ENCODE peak calls at places on chromosomes 16 and 17, in four cellular contexts. E, Y, M and I are unnamed samples.

GRCh38 chr16:75459691-75460090 is 4.8 kb downstream of the TMEM170A start:
- DNase-seq in E (no peak), M (no peak), Y (no peak), I (no peak)

GRCh38 chr16:53087101-53087500 is 32.3 kb downstream of the CHD9 start:
- DNase-seq in M (no peak), Y (peak; percentile 69), E (no peak), I (no peak)

GRCh38 chr17:59406808-59407381 is 75.4 kb downstream of the YPEL2 start:
- DNase-seq in E (no peak), M (no peak), Y (no peak), I (peak; percentile 71)

GRCh38 chr17:2138318-2138717 is 83.4 kb downstream of the HIC1 start:
- DNase-seq in M (no peak), Y (no peak), E (no peak), I (peak; percentile 57)

GRCh38 chr17:77445908-77446535 is 305.3 kb downstream of the SEC14L1 start:
- DNase-seq in Y (no peak), M (peak; percentile 74), E (no peak), I (no peak)

GRCh38 chr17:61770043-61770442 is 93.3 kb downstream of the BRIP1 start:
- DNase-seq in Y (peak; percentile 54), E (no peak), M (no peak), I (no peak)

GRCh38 chr17:16439303-16439791 is 24.0 kb downstream of the TRPV2 start:
- DNase-seq in E (no peak), Y (no peak), M (no peak), I (no peak)

GRCh38 chr16:79609861-79610260 is 9.3 kb upstream of the MAF start:
- DNase-seq in E (no peak), Y (no peak), M (no peak), I (no peak)

GRCh38 chr17:51050291-51051033 is 70.2 kb downstream of the SPAG9 start:
- DNase-seq in E (no peak), Y (no peak), M (no peak), I (no peak)

GRCh38 chr16:75019007-75019406 is 20.2 kb downstream of the ZNRF1 start:
- DNase-seq in Y (no peak), E (no peak), M (no peak), I (no peak)

GRCh38 chr17:77471984-77472836 is 331.4 kb downstream of the SEC14L1 start:
- DNase-seq in M (peak; percentile 53), Y (peak; percentile 40), E (no peak), I (peak; percentile 42)

GRCh38 chr17:70021726-70022125 is 53.3 kb upstream of the KCNJ16 start:
- DNase-seq in E (no peak), M (no peak), Y (no peak), I (no peak)

GRCh38 chr16:79895917-79896203 is 295.3 kb upstream of the MAF start:
- DNase-seq in Y (no peak), E (no peak), M (no peak), I (no peak)

GRCh38 chr16:7316266-7316888 is 16.3 kb upstream of the RBFOX1 start:
- DNase-seq in E (no peak), Y (no peak), M (no peak), I (no peak)

GRCh38 chr16:64234200-64234599 is 887.7 kb downstream of the CDH11 start:
- DNase-seq in M (peak; percentile 38), E (no peak), Y (no peak), I (no peak)

GRCh38 chr17:16820161-16820877 is 130.3 kb downstream of the CCDC144A start:
- DNase-seq in E (no peak), M (peak; percentile 72), Y (no peak), I (no peak)

GRCh38 chr17:19410875-19411291 is at the start of gene RNF112:
- DNase-seq in M (peak; percentile 51), E (no peak), Y (peak; percentile 32), I (peak; percentile 49)

GRCh38 chr16:76583466-76583865 is 306.3 kb downstream of the CNTNAP4 start:
- DNase-seq in E (no peak), M (peak; percentile 33), Y (no peak), I (peak; percentile 87)

GRCh38 chr16:1650131-1650530 is 27.9 kb upstream of the JPT2 start:
- DNase-seq in Y (no peak), E (no peak), M (no peak), I (no peak)

GRCh38 chr17:67573987-67574657 is 143.6 kb upstream of the NOL11 start:
- DNase-seq in E (no peak), Y (no peak), M (no peak), I (no peak)

GRCh38 chr16:16096161-16096857 is 127.0 kb downstream of the ABCC6 start:
- DNase-seq in Y (peak; percentile 43), M (no peak), E (no peak), I (no peak)

GRCh38 chr17:49551221-49552069 is 24.2 kb upstream of the NXPH3 start:
- DNase-seq in Y (no peak), M (no peak), E (no peak), I (no peak)

GRCh38 chr17:82392967-82393366 is 21.4 kb downstream of the UTS2R start:
- DNase-seq in M (no peak), E (no peak), Y (no peak), I (no peak)

GRCh38 chr17:16504974-16505373 is 13.0 kb upstream of the LRRC75A start:
- DNase-seq in E (no peak), M (no peak), Y (no peak), I (no peak)

GRCh38 chr16:89864421-89864820 is 9.0 kb upstream of the TCF25 start:
- DNase-seq in Y (no peak), E (no peak), M (no peak), I (no peak)

GRCh38 chr16:80116711-80117110 is 424.1 kb upstream of the DYNLRB2 start:
- DNase-seq in Y (no peak), M (no peak), E (no peak), I (no peak)

GRCh38 chr16:50985733-50986132 is 165.3 kb downstream of the SALL1 start:
- DNase-seq in E (no peak), M (no peak), Y (no peak), I (no peak)

GRCh38 chr17:64005734-64006167 is 7.6 kb downstream of the PRR29 start:
- DNase-seq in E (no peak), Y (no peak), M (no peak), I (peak; percentile 69)

GRCh38 chr17:9928601-9929341 is 23.7 kb upstream of the RCVRN start:
- DNase-seq in M (no peak), Y (peak; percentile 47), E (peak; percentile 37), I (no peak)

GRCh38 chr17:39027037-39027436 is 59.8 kb upstream of the FBXO47 start:
- DNase-seq in Y (no peak), E (no peak), M (peak; percentile 90), I (peak; percentile 33)

GRCh38 chr16:56424404-56424765 is 960 bp downstream of the AMFR start:
- DNase-seq in M (no peak), Y (no peak), E (no peak), I (no peak)

GRCh38 chr16:49855822-49856740 is at the start of gene ZNF423:
- DNase-seq in Y (no peak), M (peak; percentile 49), E (peak; percentile 43), I (peak; percentile 51)

GRCh38 chr17:73215414-73215813 is 22.6 kb downstream of the COG1 start:
- DNase-seq in Y (no peak), E (no peak), M (no peak), I (no peak)
- TF ChIP-seq CTCF in Y (no peak), E (peak; percentile 31), M (no peak), I (peak; percentile 17)

GRCh38 chr16:4474192-4474961 is at the start of gene NMRAL1:
- DNase-seq in E (peak; percentile 75), M (peak; percentile 92), Y (peak; percentile 85), I (peak; percentile 88)
- TF ChIP-seq CTCF in E (no peak), M (no peak), Y (no peak), I (no peak)

GRCh38 chr17:80891096-80892018 is 100.3 kb upstream of the CHMP6 start:
- DNase-seq in M (peak; percentile 24), E (no peak), Y (peak; percentile 73), I (peak; percentile 38)
- TF ChIP-seq CTCF in M (no peak), E (no peak), Y (no peak), I (no peak)

GRCh38 chr16:87843678-87844373 is 25.5 kb downstream of the SLC7A5 start:
- DNase-seq in M (no peak), Y (no peak), E (no peak), I (no peak)

GRCh38 chr16:87845807-87846619 is 23.3 kb downstream of the SLC7A5 start:
- DNase-seq in M (no peak), E (no peak), Y (no peak), I (no peak)

GRCh38 chr16:87845213-87845612 is 24.1 kb downstream of the SLC7A5 start:
- DNase-seq in M (no peak), Y (no peak), E (no peak), I (no peak)

GRCh38 chr16:87844809-87845208 is 24.5 kb downstream of the SLC7A5 start:
- DNase-seq in E (no peak), M (no peak), Y (no peak), I (no peak)

DNA sequence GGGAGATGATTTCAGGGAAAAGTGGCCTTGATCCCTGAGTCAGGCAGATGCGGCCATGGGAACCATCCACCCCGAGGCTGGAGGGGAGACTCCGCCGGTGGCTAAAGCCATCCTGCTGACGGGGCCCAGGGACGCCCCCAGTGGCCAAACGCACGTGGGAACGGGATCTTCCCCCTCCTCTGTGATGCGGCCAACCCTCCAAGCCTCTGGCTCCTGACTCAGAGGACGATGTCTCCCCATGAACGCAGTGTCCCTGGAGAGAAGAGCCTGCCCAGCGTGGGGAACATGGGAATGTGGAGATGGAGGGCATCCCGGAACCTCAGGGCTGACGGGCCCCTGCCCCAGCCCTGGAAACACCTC is 25.0 kb downstream of the SLC7A5 start:
- DNase-seq in M (peak; percentile 72), Y (no peak), E (no peak), I (peak; percentile 80)
- TF ChIP-seq CTCF in M (no peak), Y (no peak), E (peak; percentile 26), I (peak; percentile 54)